ENCODE peak calls at places on chromosome 10, in seven cellular contexts. Z, U, P, X, F, O and J are unnamed samples.

GRCh38 chr10:48678041-48678440 is 6.6 kb upstream of the WDFY4 start:
- DNase-seq in O (no peak), P (no peak), F (no peak), Z (no peak), X (no peak), U (no peak), J (no peak)

GRCh38 chr10:80144302-80145131 is 12.0 kb downstream of the PLAC9 start:
- DNase-seq in O (peak), F (no peak), Z (peak), U (no peak), P (no peak), X (peak), J (no peak)

GRCh38 chr10:35635576-35635975 is 6.5 kb downstream of the FZD8 start:
- DNase-seq in F (peak), Z (no peak), O (peak), U (no peak), P (peak), X (peak), J (peak)

GRCh38 chr10:50275650-50276235 is 24.4 kb upstream of the ASAH2 start:
- DNase-seq in X (peak), F (peak), Z (no peak), U (no peak), P (peak), O (peak), J (peak)

GRCh38 chr10:119319920-119320258 is 112.5 kb downstream of the GRK5 start:
- DNase-seq in X (no peak), P (no peak), O (no peak), U (no peak), F (no peak), Z (no peak), J (no peak)

GRCh38 chr10:11154333-11154732 is 136.7 kb downstream of the CELF2 start:
- DNase-seq in Z (no peak), U (no peak), X (no peak), P (no peak), F (no peak), O (no peak), J (no peak)

GRCh38 chr10:114242235-114242634 is 3.2 kb downstream of the VWA2 start:
- DNase-seq in P (no peak), O (no peak), U (no peak), X (no peak), F (no peak), Z (no peak), J (no peak)

GRCh38 chr10:94361161-94361794 is 1.5 kb downstream of the NOC3L start:
- DNase-seq in F (no peak), P (no peak), O (no peak), U (no peak), Z (no peak), X (peak), J (no peak)

GRCh38 chr10:47152861-47153349 is 147.1 kb upstream of the GDF10 start:
- DNase-seq in Z (no peak), O (no peak), P (no peak), X (no peak), U (no peak), F (peak), J (no peak)

GRCh38 chr10:118259288-118259906 is 82.7 kb downstream of the FAM204A start:
- DNase-seq in P (peak), F (peak), U (no peak), Z (no peak), X (peak), O (no peak), J (peak)

GRCh38 chr10:21292763-21293517 is 232.5 kb downstream of the SKIDA1 start:
- DNase-seq in F (peak), X (no peak), O (no peak), U (peak), P (peak), Z (peak), J (peak)

GRCh38 chr10:7231420-7232414 is 179.1 kb downstream of the SFMBT2 start:
- DNase-seq in X (no peak), Z (no peak), O (no peak), P (no peak), U (no peak), F (no peak), J (no peak)

GRCh38 chr10:125880719-125881118 is 373 bp downstream of the DHX32 start:
- DNase-seq in O (no peak), U (no peak), X (no peak), P (no peak), Z (no peak), F (no peak), J (no peak)

GRCh38 chr10:44300666-44301649 is 83.9 kb downstream of the CXCL12 start:
- DNase-seq in X (no peak), F (peak), U (no peak), Z (no peak), O (no peak), P (peak), J (peak)

GRCh38 chr10:33287112-33287511 is 47.4 kb downstream of the NRP1 start:
- DNase-seq in F (no peak), U (no peak), P (no peak), X (no peak), Z (no peak), O (no peak), J (no peak)

GRCh38 chr10:97849491-97850402 is at the start of gene GOLGA7B:
- DNase-seq in X (peak), F (no peak), P (peak), U (no peak), O (peak), Z (peak), J (peak)

GRCh38 chr10:113381906-113382562 is 170.8 kb upstream of the HABP2 start:
- DNase-seq in P (peak), O (no peak), F (peak), Z (no peak), U (no peak), X (peak), J (no peak)

GRCh38 chr10:12842310-12842709 is 159.2 kb downstream of the CCDC3 start:
- DNase-seq in Z (no peak), O (no peak), P (no peak), U (no peak), X (no peak), F (no peak), J (no peak)

GRCh38 chr10:52768114-52768532 is 4.5 kb downstream of the MBL2 start:
- DNase-seq in P (no peak), Z (no peak), X (no peak), U (no peak), O (no peak), F (no peak), J (no peak)